ENCODE peak calls at places on chromosome 17, in seven cellular contexts. D, Q, K, N, G, S and P are unnamed samples. For H3K9me3, the result is how much of the 10 kb centered on the place peaks cover.

GRCh38 chr17:63998721-63999679 is 849 bp downstream of the PRR29 start:
- DNase-seq in D (no peak), K (no peak), Q (no peak), N (no peak), S (no peak), G (peak), P (no peak)

GRCh38 chr17:49913226-49914095 is 55.5 kb upstream of the DLX4 start:
- DNase-seq in Q (no peak), S (peak), G (no peak), N (peak), D (no peak), K (no peak), P (no peak)

GRCh38 chr17:66644311-66644710 is 190.6 kb upstream of the CACNG5 start:
- DNase-seq in K (no peak), D (no peak), N (no peak), S (no peak), G (no peak), Q (no peak), P (no peak)

GRCh38 chr17:50195196-50195865 is 6.1 kb downstream of the COL1A1 start:
- DNase-seq in Q (no peak), S (no peak), N (no peak), K (no peak), G (no peak), D (no peak), P (no peak)

GRCh38 chr17:62906881-62907280 is 59.2 kb upstream of the TANC2 start:
- DNase-seq in K (no peak), G (no peak), Q (no peak), N (no peak), D (no peak), S (no peak), P (no peak)

GRCh38 chr17:42937712-42938596 is 26.3 kb downstream of the AARSD1 start:
- DNase-seq in K (peak), D (no peak), G (peak), Q (peak), S (peak), N (peak), P (no peak)

GRCh38 chr17:6075845-6076244 is 5.7 kb downstream of the WSCD1 start:
- DNase-seq in D (no peak), K (no peak), S (no peak), Q (no peak), N (no peak), G (no peak), P (no peak)

GRCh38 chr17:69414408-69415274 is at the start of gene MAP2K6:
- DNase-seq in G (peak), N (no peak), K (peak), Q (peak), D (peak), S (peak), P (peak)

GRCh38 chr17:47745037-47745380 is 12.0 kb downstream of the TBX21 start:
- DNase-seq in Q (no peak), S (no peak), G (no peak), N (no peak), D (no peak), K (no peak), P (no peak)

GRCh38 chr17:4807534-4808377 is 804 bp downstream of the PLD2 start:
- DNase-seq in Q (no peak), N (no peak), G (no peak), K (no peak), S (no peak), D (no peak), P (no peak)

GRCh38 chr17:72683506-72684404 is 408.7 kb downstream of the SLC39A11 start:
- DNase-seq in K (no peak), D (peak), N (peak), Q (no peak), G (no peak), S (peak), P (no peak)

GRCh38 chr17:41267711-41268110 is 2.5 kb downstream of the KRTAP9-6 start:
- DNase-seq in G (no peak), D (no peak), S (no peak), N (no peak), Q (no peak), K (no peak), P (no peak)

GRCh38 chr17:50210249-50211225 is 9.1 kb upstream of the COL1A1 start:
- DNase-seq in K (peak), S (peak), D (no peak), N (no peak), Q (peak), G (peak), P (no peak)

GRCh38 chr17:13244511-13244910 is 226.7 kb upstream of the ELAC2 start:
- DNase-seq in K (no peak), S (no peak), D (no peak), N (no peak), Q (no peak), G (no peak), P (no peak)

GRCh38 chr17:50891577-50891989 is 25.4 kb upstream of the TOB1 start:
- DNase-seq in G (no peak), S (no peak), N (no peak), Q (no peak), D (no peak), K (no peak), P (no peak)

GRCh38 chr17:3927628-3928010 is 11.4 kb upstream of the P2RX1 start:
- DNase-seq in Q (no peak), S (no peak), K (no peak), N (no peak), D (no peak), G (no peak), P (no peak)

GRCh38 chr17:56912105-56912999 is 1.5 kb downstream of the TRIM25 start:
- DNase-seq in N (no peak), S (no peak), K (peak), Q (no peak), D (peak), G (peak), P (no peak)

GRCh38 chr17:58156839-58157803 is 8.9 kb downstream of the OR4D1 start:
- DNase-seq in Q (peak), K (peak), N (no peak), G (no peak), D (no peak), S (peak), P (no peak)

GRCh38 chr17:75059369-75060345 is 12.6 kb downstream of the KCTD2 start:
- DNase-seq in N (no peak), S (peak), K (no peak), D (no peak), G (peak), Q (no peak), P (no peak)

GRCh38 chr17:4001048-4001590 is 36.9 kb upstream of the ATP2A3 start:
- DNase-seq in N (no peak), G (peak), D (no peak), Q (no peak), K (no peak), S (no peak), P (no peak)

GRCh38 chr17:28916302-28916934 is 13.5 kb upstream of the DHRS13 start:
- DNase-seq in G (no peak), S (peak), D (peak), K (no peak), N (peak), Q (no peak), P (no peak)

GRCh38 chr17:38595892-38596291 is 9.9 kb downstream of the SRCIN1 start:
- DNase-seq in K (no peak), N (no peak), G (no peak), Q (no peak), S (no peak), D (no peak), P (no peak)

GRCh38 chr17:41311111-41311510 is 2.0 kb upstream of the KRTAP16-1 start:
- DNase-seq in N (no peak), G (no peak), Q (no peak), K (no peak), S (no peak), D (no peak), P (no peak)

GRCh38 chr17:30477758-30478115 is 529 bp downstream of the GOSR1 start:
- DNase-seq in G (no peak), S (peak), K (no peak), N (no peak), Q (no peak), D (no peak), P (no peak)

GRCh38 chr17:38729886-38730525 is at the start of gene CISD3:
- DNase-seq in S (peak), Q (peak), K (peak), G (peak), N (peak), D (peak), P (no peak)

GRCh38 chr17:21214015-21214776 is at the start of gene TMEM11:
- DNase-seq in Q (peak), K (peak), S (peak), N (peak), D (peak), G (peak), P (peak)

GRCh38 chr17:68356520-68356919 is 65.2 kb downstream of the ARSG start:
- DNase-seq in Q (no peak), G (no peak), S (no peak), K (no peak), N (no peak), D (no peak), P (no peak)

GRCh38 chr17:47998044-47998443 is 27.1 kb downstream of the CDK5RAP3 start:
- DNase-seq in S (no peak), K (no peak), G (no peak), N (no peak), Q (no peak), D (no peak), P (no peak)

GRCh38 chr17:5027921-5028320 is 7.3 kb downstream of the SLC52A1 start:
- DNase-seq in G (no peak), N (no peak), S (no peak), K (no peak), D (no peak), Q (no peak), P (no peak)

GRCh38 chr17:64074704-64075484 is 54.5 kb upstream of the ICAM2 start:
- DNase-seq in G (no peak), S (peak), D (peak), K (no peak), N (no peak), Q (no peak), P (no peak)

GRCh38 chr17:948284-948852 is 31.2 kb downstream of the NXN start:
- DNase-seq in K (no peak), N (no peak), S (no peak), Q (no peak), G (peak), D (no peak), P (no peak)

GRCh38 chr17:48510761-48511604 is 19.8 kb downstream of the HOXB1 start:
- DNase-seq in K (no peak), Q (no peak), S (no peak), D (no peak), N (no peak), G (no peak), P (no peak)

GRCh38 chr17:79026345-79027273 is 2.6 kb downstream of the C1QTNF1 start:
- DNase-seq in Q (no peak), K (peak), S (peak), G (peak), N (peak), D (peak), P (no peak)

GRCh38 chr17:78349831-78350631 is 9.8 kb downstream of the SOCS3 start:
- DNase-seq in Q (no peak), K (no peak), G (no peak), N (no peak), S (no peak), D (no peak), P (no peak)

GRCh38 chr17:15311996-15312395 is 29.4 kb downstream of the TEKT3 start:
- DNase-seq in Q (no peak), S (no peak), D (no peak), G (no peak), K (no peak), N (no peak), P (no peak)

DNA sequence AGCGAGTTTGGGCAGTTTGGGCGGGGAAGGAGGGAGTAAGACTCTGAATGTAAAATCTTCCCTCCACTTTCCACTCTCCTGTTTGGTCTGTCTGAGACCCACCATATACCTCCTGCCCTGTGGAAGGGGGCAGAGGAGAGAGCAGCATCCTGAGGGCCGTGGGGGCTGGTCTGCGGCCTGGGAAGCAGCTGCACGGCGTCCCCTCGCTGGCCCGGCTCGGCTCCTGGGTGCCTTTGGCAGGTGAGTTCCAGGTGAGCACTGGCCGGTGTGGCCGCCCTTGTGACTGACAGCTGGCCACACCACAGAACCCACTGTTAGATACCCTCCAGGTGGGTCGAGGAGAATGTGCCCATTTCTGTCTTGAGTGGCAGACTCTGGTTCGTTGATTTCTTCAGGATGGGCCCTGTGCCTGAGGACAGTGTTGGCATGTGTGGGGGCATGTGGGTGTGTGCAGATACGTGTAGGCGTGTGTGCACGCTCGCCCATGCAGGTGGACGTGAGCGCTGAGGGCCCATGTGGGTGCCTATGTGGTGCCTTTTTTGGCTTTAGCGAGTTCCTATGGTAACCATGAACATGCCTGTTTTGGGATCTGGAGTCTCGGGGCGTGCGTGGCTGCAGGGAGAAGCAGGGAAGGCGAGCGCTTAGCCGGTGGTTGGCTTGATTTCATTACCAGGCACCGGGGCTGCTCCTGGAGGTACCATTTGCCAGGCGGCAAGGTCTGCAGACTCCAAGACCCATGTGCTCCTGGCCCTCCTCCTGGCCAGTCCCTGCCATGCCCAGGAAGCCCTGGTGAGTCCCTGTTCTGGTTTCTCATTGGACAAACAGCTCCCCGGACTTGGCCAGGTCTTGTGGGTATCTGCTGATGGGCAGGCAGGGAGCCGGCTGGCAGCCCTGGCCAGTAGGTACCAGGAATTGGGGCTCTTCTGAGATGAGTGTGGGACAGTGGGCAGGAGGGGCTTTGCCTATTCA is 12.4 kb downstream of the RAP1GAP2 start:
- DNase-seq in D (no peak), K (no peak), G (no peak), S (no peak), Q (no peak), N (no peak), P (no peak)
- H3K9me3 ChIP-seq in D (under half), K (under half), G (under half), S (under half), Q (under half), N (under half), P (under half)

GRCh38 chr17:82613283-82614094 is 34.8 kb downstream of the WDR45B start:
- DNase-seq in Q (no peak), N (no peak), D (no peak), G (no peak), K (peak), S (no peak), P (no peak)
- TF ChIP-seq POLR2A in Q (no peak), N (no peak), D (no peak), G (no peak), K (no peak), S (no peak), P (no peak)

GRCh38 chr17:36901506-36901905 is 35.8 kb upstream of the LHX1 start:
- DNase-seq in G (no peak), D (no peak), S (peak), Q (no peak), N (no peak), K (no peak), P (no peak)

GRCh38 chr17:36913132-36913531 is 24.1 kb upstream of the LHX1 start:
- DNase-seq in G (no peak), K (no peak), Q (no peak), D (no peak), N (no peak), S (no peak), P (no peak)

GRCh38 chr17:36910513-36910912 is 26.8 kb upstream of the LHX1 start:
- DNase-seq in K (no peak), G (no peak), D (no peak), N (no peak), S (no peak), Q (no peak), P (no peak)

GRCh38 chr17:36911007-36911406 is 26.3 kb upstream of the LHX1 start:
- DNase-seq in N (no peak), K (no peak), G (no peak), Q (no peak), S (no peak), D (no peak), P (no peak)

DNA sequence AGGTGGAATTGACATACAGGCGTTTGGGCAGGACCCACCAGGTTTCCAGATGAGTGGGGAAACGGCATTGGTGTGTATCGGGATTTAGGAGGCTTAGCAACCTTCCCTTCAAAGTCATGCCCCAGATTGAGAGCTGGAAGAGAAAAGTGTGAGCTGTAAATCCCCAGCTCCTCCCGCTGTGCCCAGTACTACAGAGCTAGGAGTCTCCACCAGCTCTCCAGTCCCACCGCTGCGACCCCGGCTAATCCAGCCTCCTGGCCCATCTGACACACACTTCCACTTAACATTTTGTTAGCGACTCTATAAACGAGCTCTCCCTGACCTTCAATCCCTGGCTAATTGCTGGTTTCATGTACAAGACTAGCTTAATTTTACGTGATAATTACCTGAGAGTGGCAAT is 29.9 kb upstream of the LHX1 start:
- DNase-seq in S (no peak), N (no peak), G (no peak), Q (no peak), K (no peak), D (no peak), P (no peak)
- H3K27ac ChIP-seq in S (no peak), N (no peak), G (no peak), Q (no peak), K (no peak), D (no peak), P (no peak)

GRCh38 chr17:61453563-61453962 is 1.3 kb downstream of the TBX4 start:
- DNase-seq in K (no peak), N (no peak), D (no peak), Q (no peak), G (no peak), S (no peak), P (no peak)
- H3K9me3 ChIP-seq in K (under half), N (under half), D (under half), Q (under half), G (under half), S (under half), P (under half)

GRCh38 chr17:16584273-16584995 is 15.4 kb upstream of the ZNF287 start:
- DNase-seq in K (peak), D (peak), Q (peak), G (peak), S (peak), N (no peak), P (peak)
- TF ChIP-seq POLR2A in K (peak), D (no peak), Q (no peak), G (no peak), S (peak), N (no peak), P (no peak)